ENCODE peak calls at places on chromosomes 12 and 14, in four cellular contexts. H is central memory CD4-positive, alpha-beta T cell; L is stimulated activated CD4-positive, alpha-beta T cell treated with anti-CD3 and anti-CD28 coated beads, TNF-alpha, amount 100 ng/mL, for 1 hour; N is SHP77. Z is an unnamed sample.

GRCh38 chr14:100065942-100066574 is 836 bp downstream of the EVL start:
- DNase-seq in H (peak; percentile 87), L (peak; percentile 52), N (no peak), Z (no peak)

GRCh38 chr12:6072302-6072752 is 52.1 kb downstream of the VWF start:
- DNase-seq in H (no peak), L (no peak), N (no peak), Z (no peak)

GRCh38 chr14:98144964-98145363 is 1127.0 kb downstream of the BCL11B start:
- DNase-seq in H (no peak), L (no peak), N (no peak), Z (no peak)

GRCh38 chr14:76117789-76118188 is 33.9 kb upstream of the GPATCH2L start:
- DNase-seq in H (no peak), L (no peak), N (no peak), Z (no peak)

GRCh38 chr14:101634453-101635237 is 73.3 kb downstream of the DIO3 start:
- DNase-seq in H (no peak), L (no peak), N (no peak), Z (no peak)

GRCh38 chr12:69161835-69162234 is 77.5 kb upstream of the CPSF6 start:
- DNase-seq in H (peak; percentile 62), L (no peak), N (no peak), Z (no peak)

GRCh38 chr12:40794087-40794486 is 101.8 kb downstream of the CNTN1 start:
- DNase-seq in H (no peak), L (no peak), N (no peak), Z (peak; percentile 50)

GRCh38 chr14:50756300-50756699 is 74.7 kb downstream of the NIN start:
- DNase-seq in H (no peak), L (no peak), N (no peak), Z (no peak)

GRCh38 chr14:33914676-33915516 is 36.0 kb downstream of the EGLN3 start:
- DNase-seq in H (no peak), L (no peak), N (no peak), Z (no peak)

GRCh38 chr12:71440393-71441349 is 1.1 kb downstream of the LGR5 start:
- DNase-seq in H (no peak), L (no peak), N (no peak), Z (no peak)

GRCh38 chr14:69685217-69685616 is 73.8 kb downstream of the SUSD6 start:
- DNase-seq in H (peak; percentile 14), L (peak; percentile 35), N (no peak), Z (no peak)

GRCh38 chr14:39258782-39259545 is 25.2 kb downstream of the MIA2 start:
- DNase-seq in H (no peak), L (no peak), N (no peak), Z (no peak)

GRCh38 chr14:85437143-85437542 is 92.8 kb upstream of the FLRT2 start:
- DNase-seq in H (no peak), L (no peak), N (no peak), Z (no peak)

GRCh38 chr12:28874758-28875157 is 274.3 kb upstream of the FAR2 start:
- DNase-seq in H (no peak), L (no peak), N (no peak), Z (no peak)

GRCh38 chr12:82896979-82897378 is 210.3 kb downstream of the TMTC2 start:
- DNase-seq in H (no peak), L (no peak), N (no peak), Z (no peak)

GRCh38 chr12:100795193-100796179 is 910 bp downstream of the ANO4 start:
- DNase-seq in H (no peak), L (no peak), N (no peak), Z (no peak)

GRCh38 chr12:70290126-70290525 is 46.9 kb downstream of the CNOT2 start:
- DNase-seq in H (no peak), L (no peak), N (no peak), Z (no peak)

GRCh38 chr14:84544486-84544885 is 985.5 kb upstream of the FLRT2 start:
- DNase-seq in H (no peak), L (no peak), N (no peak), Z (peak; percentile 78)

GRCh38 chr14:102182190-102182589 is 42.5 kb downstream of the WDR20 start:
- DNase-seq in H (no peak), L (no peak), N (no peak), Z (no peak)

GRCh38 chr14:103558071-103558882 is 4.2 kb downstream of the BAG5 start:
- DNase-seq in H (no peak), L (no peak), N (no peak), Z (no peak)

GRCh38 chr12:30905483-30906009 is 21.0 kb upstream of the TSPAN11 start:
- DNase-seq in H (no peak), L (no peak), N (no peak), Z (no peak)

GRCh38 chr14:62071029-62071428 is 308.8 kb downstream of the SNAPC1 start:
- DNase-seq in H (no peak), L (no peak), N (no peak), Z (no peak)

GRCh38 chr14:105337966-105338365 is 23.4 kb downstream of the PACS2 start:
- DNase-seq in H (no peak), L (no peak), N (no peak), Z (no peak)

GRCh38 chr14:64680013-64680674 is 24.1 kb upstream of the PLEKHG3 start:
- DNase-seq in H (no peak), L (no peak), N (no peak), Z (no peak)

GRCh38 chr12:65464930-65465329 is 186.4 kb downstream of the MSRB3 start:
- DNase-seq in H (no peak), L (no peak), N (no peak), Z (no peak)

GRCh38 chr12:75820848-75821578 is 210.6 kb downstream of the PHLDA1 start:
- DNase-seq in H (no peak), L (no peak), N (no peak), Z (no peak)

GRCh38 chr12:97837401-97837800 is 374.8 kb downstream of the RMST start:
- DNase-seq in H (no peak), L (no peak), N (no peak), Z (no peak)

GRCh38 chr12:62720661-62721330 is 214.2 kb downstream of the PPM1H start:
- DNase-seq in H (no peak), L (no peak), N (peak; percentile 64), Z (peak; percentile 41)

GRCh38 chr12:124687695-124688301 is 120.4 kb upstream of the NCOR2 start:
- DNase-seq in H (no peak), L (no peak), N (peak; percentile 48), Z (no peak)

GRCh38 chr12:68746572-68747180 is 700 bp downstream of the SLC35E3 start:
- DNase-seq in H (peak; percentile 26), L (no peak), N (peak; percentile 48), Z (no peak)

GRCh38 chr12:94563261-94563660 is 87.1 kb downstream of the TMCC3 start:
- DNase-seq in H (no peak), L (no peak), N (no peak), Z (no peak)

GRCh38 chr14:24630872-24631477 is 3.0 kb downstream of the GZMB start:
- DNase-seq in H (no peak), L (no peak), N (peak; percentile 6), Z (peak; percentile 40)

GRCh38 chr12:131787143-131787660 is 41.0 kb upstream of the MMP17 start:
- DNase-seq in H (no peak), L (no peak), N (no peak), Z (no peak)

GRCh38 chr12:3712209-3712992 is 40.5 kb downstream of the CRACR2A start:
- DNase-seq in H (no peak), L (no peak), N (no peak), Z (no peak)

GRCh38 chr12:31874961-31875608 is 84.1 kb upstream of the RESF1 start:
- DNase-seq in H (peak; percentile 75), L (peak; percentile 43), N (no peak), Z (no peak)